ENCODE peak calls at places on chromosomes 3 and 15, in seven cellular contexts. One of them, this sample, is unnamed.
A peak's percentile ranks its signal among the peaks of the same experiment; 100 is the strongest.

GRCh38 chr3:197394464-197395321 is 96.3 kb upstream of the DLG1 start:
- DNase-seq in H9: no peak
- DNase-seq in iPS DF 19.7: no peak
- DNase-seq in NCI-H345: no peak
- DNase-seq in T-helper 9 cell: no peak
- DNase-seq in stimulated activated CD4-positive, alpha-beta T cell treated with anti-CD3 and anti-CD28 coated beads, Interleukin-2, amount 100 ng/mL, for 24 hours: peak; percentile 48
- DNase-seq in GM12891: no peak
- DNase-seq in this sample: no peak

GRCh38 chr15:40506964-40507571 is 36.3 kb downstream of the CHST14 start:
- DNase-seq in H9: peak; percentile 90
- DNase-seq in iPS DF 19.7: no peak
- DNase-seq in NCI-H345: peak; percentile 37
- DNase-seq in T-helper 9 cell: peak; percentile 47
- DNase-seq in stimulated activated CD4-positive, alpha-beta T cell treated with anti-CD3 and anti-CD28 coated beads, Interleukin-2, amount 100 ng/mL, for 24 hours: peak; percentile 73
- DNase-seq in GM12891: peak; percentile 59
- DNase-seq in this sample: no peak

GRCh38 chr15:29665441-29665985 is 156.8 kb downstream of the TJP1 start:
- DNase-seq in H9: no peak
- DNase-seq in iPS DF 19.7: no peak
- DNase-seq in NCI-H345: no peak
- DNase-seq in T-helper 9 cell: no peak
- DNase-seq in stimulated activated CD4-positive, alpha-beta T cell treated with anti-CD3 and anti-CD28 coated beads, Interleukin-2, amount 100 ng/mL, for 24 hours: no peak
- DNase-seq in GM12891: no peak
- DNase-seq in this sample: no peak

GRCh38 chr3:87436781-87437543 is 160.6 kb upstream of the POU1F1 start:
- DNase-seq in H9: no peak
- DNase-seq in iPS DF 19.7: no peak
- DNase-seq in NCI-H345: no peak
- DNase-seq in T-helper 9 cell: no peak
- DNase-seq in stimulated activated CD4-positive, alpha-beta T cell treated with anti-CD3 and anti-CD28 coated beads, Interleukin-2, amount 100 ng/mL, for 24 hours: no peak
- DNase-seq in GM12891: no peak
- DNase-seq in this sample: no peak

GRCh38 chr3:27532931-27533607 is 48.9 kb upstream of the SLC4A7 start:
- DNase-seq in H9: peak; percentile 50
- DNase-seq in iPS DF 19.7: no peak
- DNase-seq in NCI-H345: no peak
- DNase-seq in T-helper 9 cell: no peak
- DNase-seq in stimulated activated CD4-positive, alpha-beta T cell treated with anti-CD3 and anti-CD28 coated beads, Interleukin-2, amount 100 ng/mL, for 24 hours: no peak
- DNase-seq in GM12891: no peak
- DNase-seq in this sample: no peak

GRCh38 chr15:75656813-75657212 is 9.1 kb downstream of the SNX33 start:
- DNase-seq in H9: no peak
- DNase-seq in iPS DF 19.7: no peak
- DNase-seq in NCI-H345: no peak
- DNase-seq in T-helper 9 cell: no peak
- DNase-seq in stimulated activated CD4-positive, alpha-beta T cell treated with anti-CD3 and anti-CD28 coated beads, Interleukin-2, amount 100 ng/mL, for 24 hours: no peak
- DNase-seq in GM12891: no peak
- DNase-seq in this sample: no peak

GRCh38 chr3:42336103-42336502 is 70.1 kb upstream of the CCK start:
- DNase-seq in H9: no peak
- DNase-seq in iPS DF 19.7: no peak
- DNase-seq in NCI-H345: no peak
- DNase-seq in T-helper 9 cell: no peak
- DNase-seq in stimulated activated CD4-positive, alpha-beta T cell treated with anti-CD3 and anti-CD28 coated beads, Interleukin-2, amount 100 ng/mL, for 24 hours: no peak
- DNase-seq in GM12891: no peak
- DNase-seq in this sample: no peak

GRCh38 chr3:11641683-11642407 is 1.9 kb downstream of the VGLL4 start:
- DNase-seq in H9: no peak
- DNase-seq in iPS DF 19.7: no peak
- DNase-seq in NCI-H345: no peak
- DNase-seq in T-helper 9 cell: no peak
- DNase-seq in stimulated activated CD4-positive, alpha-beta T cell treated with anti-CD3 and anti-CD28 coated beads, Interleukin-2, amount 100 ng/mL, for 24 hours: no peak
- DNase-seq in GM12891: no peak
- DNase-seq in this sample: no peak

GRCh38 chr3:126668450-126669401 is 13.8 kb upstream of the TXNRD3 start:
- DNase-seq in H9: no peak
- DNase-seq in iPS DF 19.7: no peak
- DNase-seq in NCI-H345: no peak
- DNase-seq in T-helper 9 cell: no peak
- DNase-seq in stimulated activated CD4-positive, alpha-beta T cell treated with anti-CD3 and anti-CD28 coated beads, Interleukin-2, amount 100 ng/mL, for 24 hours: no peak
- DNase-seq in GM12891: no peak
- DNase-seq in this sample: no peak

GRCh38 chr3:120475722-120476385 is 25.1 kb upstream of the FSTL1 start:
- DNase-seq in H9: no peak
- DNase-seq in iPS DF 19.7: no peak
- DNase-seq in NCI-H345: no peak
- DNase-seq in T-helper 9 cell: no peak
- DNase-seq in stimulated activated CD4-positive, alpha-beta T cell treated with anti-CD3 and anti-CD28 coated beads, Interleukin-2, amount 100 ng/mL, for 24 hours: no peak
- DNase-seq in GM12891: no peak
- DNase-seq in this sample: no peak

GRCh38 chr15:77810180-77810579 is 177.5 kb upstream of the LINGO1 start:
- DNase-seq in H9: no peak
- DNase-seq in iPS DF 19.7: no peak
- DNase-seq in NCI-H345: no peak
- DNase-seq in T-helper 9 cell: no peak
- DNase-seq in stimulated activated CD4-positive, alpha-beta T cell treated with anti-CD3 and anti-CD28 coated beads, Interleukin-2, amount 100 ng/mL, for 24 hours: no peak
- DNase-seq in GM12891: no peak
- DNase-seq in this sample: no peak

GRCh38 chr3:130258532-130258952 is 86.9 kb upstream of the COL6A5 start:
- DNase-seq in H9: no peak
- DNase-seq in iPS DF 19.7: no peak
- DNase-seq in NCI-H345: no peak
- DNase-seq in T-helper 9 cell: no peak
- DNase-seq in stimulated activated CD4-positive, alpha-beta T cell treated with anti-CD3 and anti-CD28 coated beads, Interleukin-2, amount 100 ng/mL, for 24 hours: no peak
- DNase-seq in GM12891: no peak
- DNase-seq in this sample: no peak

GRCh38 chr15:38680780-38681179 is 116.2 kb upstream of the RASGRP1 start:
- DNase-seq in H9: no peak
- DNase-seq in iPS DF 19.7: no peak
- DNase-seq in NCI-H345: no peak
- DNase-seq in T-helper 9 cell: no peak
- DNase-seq in stimulated activated CD4-positive, alpha-beta T cell treated with anti-CD3 and anti-CD28 coated beads, Interleukin-2, amount 100 ng/mL, for 24 hours: no peak
- DNase-seq in GM12891: no peak
- DNase-seq in this sample: no peak

GRCh38 chr15:75109021-75109690 is 85.8 kb downstream of the PPCDC start:
- DNase-seq in H9: no peak
- DNase-seq in iPS DF 19.7: no peak
- DNase-seq in NCI-H345: no peak
- DNase-seq in T-helper 9 cell: no peak
- DNase-seq in stimulated activated CD4-positive, alpha-beta T cell treated with anti-CD3 and anti-CD28 coated beads, Interleukin-2, amount 100 ng/mL, for 24 hours: no peak
- DNase-seq in GM12891: no peak
- DNase-seq in this sample: no peak

GRCh38 chr3:29245441-29245840 is 35.4 kb upstream of the RBMS3 start:
- DNase-seq in H9: no peak
- DNase-seq in iPS DF 19.7: no peak
- DNase-seq in NCI-H345: no peak
- DNase-seq in T-helper 9 cell: no peak
- DNase-seq in stimulated activated CD4-positive, alpha-beta T cell treated with anti-CD3 and anti-CD28 coated beads, Interleukin-2, amount 100 ng/mL, for 24 hours: no peak
- DNase-seq in GM12891: no peak
- DNase-seq in this sample: no peak

GRCh38 chr3:42195879-42196330 is 70.1 kb downstream of the CCK start:
- DNase-seq in H9: no peak
- DNase-seq in iPS DF 19.7: no peak
- DNase-seq in NCI-H345: no peak
- DNase-seq in T-helper 9 cell: no peak
- DNase-seq in stimulated activated CD4-positive, alpha-beta T cell treated with anti-CD3 and anti-CD28 coated beads, Interleukin-2, amount 100 ng/mL, for 24 hours: no peak
- DNase-seq in GM12891: no peak
- DNase-seq in this sample: no peak

GRCh38 chr3:153762411-153763235 is 358.6 kb upstream of the ARHGEF26 start:
- DNase-seq in H9: no peak
- DNase-seq in iPS DF 19.7: no peak
- DNase-seq in NCI-H345: no peak
- DNase-seq in T-helper 9 cell: no peak
- DNase-seq in stimulated activated CD4-positive, alpha-beta T cell treated with anti-CD3 and anti-CD28 coated beads, Interleukin-2, amount 100 ng/mL, for 24 hours: no peak
- DNase-seq in GM12891: no peak
- DNase-seq in this sample: no peak